ENCODE peak calls at places on chromosomes 16 and 17, in nine cellular contexts. Z, J, C, W, F, R, S, T and I are unnamed samples.
A peak's percentile ranks its signal among the peaks of the same experiment; 100 is the strongest.

GRCh38 chr16:67101301-67101675 is 8.5 kb upstream of the PHAF1 start:
- DNase-seq in Z (no peak), J (no peak), C (no peak), W (no peak), F (no peak), R (no peak), S (no peak), T (peak; percentile 78), I (no peak)

GRCh38 chr16:1812732-1813163 is 13.9 kb downstream of the HAGH start:
- DNase-seq in Z (peak; percentile 81), J (peak; percentile 91), C (peak; percentile 93), W (no peak), F (no peak), R (peak; percentile 62), S (peak; percentile 92), T (peak; percentile 71), I (no peak)

GRCh38 chr17:20302191-20302917 is 165.0 kb downstream of the LGALS9B start:
- DNase-seq in Z (no peak), J (no peak), C (no peak), W (no peak), F (no peak), R (no peak), S (peak; percentile 9), T (peak; percentile 20), I (no peak)

GRCh38 chr16:28210979-28211505 is 723 bp downstream of the XPO6 start:
- DNase-seq in Z (peak; percentile 94), J (peak; percentile 91), C (no peak), W (peak; percentile 55), F (peak; percentile 64), R (peak; percentile 55), S (peak; percentile 72), T (peak; percentile 69), I (peak; percentile 48)

GRCh38 chr16:57178793-57179212 is 7.0 kb downstream of the PSME3IP1 start:
- DNase-seq in Z (no peak), J (no peak), C (no peak), W (no peak), F (no peak), R (no peak), S (no peak), T (no peak), I (no peak)

GRCh38 chr17:40568074-40568836 is 3.0 kb upstream of the CCR7 start:
- DNase-seq in Z (no peak), J (no peak), C (peak; percentile 80), W (no peak), F (no peak), R (no peak), S (no peak), T (no peak), I (no peak)

GRCh38 chr17:57114085-57114673 is 29.1 kb downstream of the AKAP1 start:
- DNase-seq in Z (peak; percentile 82), J (no peak), C (no peak), W (peak; percentile 76), F (peak; percentile 39), R (peak; percentile 31), S (peak; percentile 38), T (no peak), I (peak; percentile 57)

GRCh38 chr17:19987897-19988296 is 10.3 kb upstream of the AKAP10 start:
- DNase-seq in Z (no peak), J (no peak), C (no peak), W (no peak), F (no peak), R (no peak), S (peak; percentile 29), T (no peak), I (no peak)

GRCh38 chr16:74626741-74627416 is 20.0 kb upstream of the GLG1 start:
- DNase-seq in Z (no peak), J (no peak), C (no peak), W (peak; percentile 43), F (no peak), R (no peak), S (no peak), T (peak; percentile 32), I (no peak)

GRCh38 chr16:1981972-1982574 is 804 bp upstream of the NOXO1 start:
- DNase-seq in Z (no peak), J (no peak), C (no peak), W (no peak), F (no peak), R (no peak), S (no peak), T (no peak), I (no peak)

GRCh38 chr17:2955931-2956582 is 107.3 kb downstream of the OR1D5 start:
- DNase-seq in Z (peak; percentile 52), J (no peak), C (no peak), W (no peak), F (no peak), R (no peak), S (no peak), T (no peak), I (no peak)

GRCh38 chr17:78184868-78185267 is 2.0 kb downstream of the TK1 start:
- DNase-seq in Z (no peak), J (no peak), C (no peak), W (no peak), F (no peak), R (no peak), S (no peak), T (no peak), I (no peak)

GRCh38 chr16:30741461-30741914 is 6.7 kb upstream of the PHKG2 start:
- DNase-seq in Z (no peak), J (no peak), C (no peak), W (no peak), F (no peak), R (no peak), S (peak; percentile 75), T (peak; percentile 91), I (no peak)

GRCh38 chr17:2462481-2462880 is 49.2 kb downstream of the METTL16 start:
- DNase-seq in Z (no peak), J (no peak), C (peak; percentile 37), W (no peak), F (no peak), R (no peak), S (no peak), T (no peak), I (no peak)

GRCh38 chr17:44323359-44324091 is 1.1 kb downstream of the SLC25A39 start:
- DNase-seq in Z (no peak), J (no peak), C (no peak), W (no peak), F (no peak), R (no peak), S (no peak), T (no peak), I (no peak)

GRCh38 chr17:43085489-43085888 is 39.7 kb downstream of the BRCA1 start:
- DNase-seq in Z (no peak), J (no peak), C (no peak), W (no peak), F (no peak), R (no peak), S (peak; percentile 32), T (peak; percentile 50), I (no peak)
- TF ChIP-seq CTCF in Z (no peak), J (no peak), C (no peak), W (no peak), F (no peak), R (no peak), S (no peak), T (no peak), I (no peak)

DNA sequence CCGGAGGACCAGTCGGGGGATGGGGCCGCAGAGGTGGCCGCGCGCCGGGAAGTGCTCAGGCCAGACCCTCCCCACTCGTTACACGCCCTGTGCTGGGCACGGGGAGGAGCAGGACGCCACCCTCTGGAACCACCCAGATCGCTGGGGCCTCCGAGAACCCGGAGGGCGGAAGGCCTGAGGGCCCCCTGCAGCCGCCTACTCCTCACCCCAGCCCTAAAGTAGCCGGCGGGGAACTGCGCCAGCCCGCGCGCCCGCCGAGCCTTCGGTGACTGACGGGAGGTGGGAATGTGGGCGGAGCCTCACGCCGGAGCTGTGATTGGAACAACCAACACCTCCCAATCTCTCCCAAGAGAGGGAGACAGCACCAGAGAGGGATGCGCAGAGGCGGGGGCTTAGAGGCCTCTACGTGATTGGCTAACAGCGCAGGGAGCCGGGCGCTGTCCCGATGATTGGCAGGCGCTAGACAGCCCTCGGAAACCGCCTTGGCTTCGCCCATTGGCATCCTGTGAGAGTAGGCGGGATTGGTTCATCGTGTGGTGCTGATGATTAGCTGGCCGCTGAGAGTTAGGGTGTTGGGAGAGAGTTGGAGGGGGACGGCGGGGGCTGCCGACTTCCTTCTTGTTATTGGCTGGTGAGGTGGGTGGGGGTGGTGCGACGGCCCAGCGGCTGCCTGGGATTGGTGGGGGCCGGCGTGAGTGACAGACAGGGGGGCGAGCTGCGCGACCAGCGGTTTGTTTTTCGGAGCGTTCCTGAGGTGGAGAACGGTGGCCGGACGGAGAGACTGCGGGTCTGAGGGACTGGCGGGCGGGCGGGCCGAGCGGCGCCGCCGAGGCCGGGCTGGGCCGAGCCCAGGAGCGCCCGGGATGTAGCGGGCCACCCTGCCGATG is at the start of gene MAP3K3:
- DNase-seq in Z (peak; percentile 99), J (peak; percentile 96), C (peak; percentile 100), W (peak; percentile 99), F (peak; percentile 100), R (peak; percentile 99), S (peak; percentile 100), T (peak; percentile 100), I (peak; percentile 85)
- TF ChIP-seq CTCF in Z (peak; percentile 60), J (peak; percentile 35), C (no peak), W (peak; percentile 8), F (no peak), R (peak; percentile 52), S (peak; percentile 12), T (peak; percentile 20), I (no peak)

DNA sequence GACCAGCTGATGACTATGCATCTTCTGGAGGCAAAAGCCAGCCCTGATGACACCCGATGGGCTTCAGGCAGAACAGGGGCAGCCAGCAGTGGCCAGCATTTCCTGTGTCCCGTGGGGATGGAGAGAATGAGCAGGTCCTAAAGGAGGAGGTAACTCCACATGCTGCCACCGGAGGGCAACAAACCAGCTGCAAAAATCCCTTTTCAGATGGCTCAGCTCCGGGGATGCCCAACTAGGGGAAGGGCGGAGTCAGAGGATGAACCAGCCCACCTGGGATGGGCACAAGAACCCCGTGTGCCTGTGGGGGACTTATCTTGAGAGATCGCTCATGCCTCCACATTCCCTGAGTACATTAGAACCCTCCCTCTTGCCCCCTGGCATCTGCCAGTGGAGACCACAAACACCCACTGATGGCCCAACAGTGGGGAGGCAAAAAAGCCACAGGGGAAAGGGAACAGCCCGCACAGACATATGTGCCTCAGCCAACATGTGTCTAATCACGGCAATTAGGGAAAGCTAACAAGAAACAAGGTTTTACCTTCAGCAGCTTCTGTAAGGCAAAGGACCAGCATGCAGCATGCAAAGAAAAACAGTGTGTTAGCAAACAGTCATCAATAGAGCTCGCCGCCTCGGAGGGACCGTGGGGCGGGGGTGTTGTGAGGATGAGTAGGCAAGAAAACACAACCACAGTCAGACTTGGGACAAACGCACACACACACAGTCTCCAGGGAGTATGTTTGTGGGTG is 64.1 kb downstream of the MYO18A start:
- DNase-seq in Z (no peak), J (no peak), C (no peak), W (peak; percentile 59), F (no peak), R (no peak), S (peak; percentile 38), T (peak; percentile 55), I (no peak)
- TF ChIP-seq CTCF in Z (peak; percentile 59), J (peak; percentile 37), C (no peak), W (peak; percentile 32), F (peak; percentile 17), R (peak; percentile 41), S (peak; percentile 54), T (peak; percentile 45), I (no peak)

DNA sequence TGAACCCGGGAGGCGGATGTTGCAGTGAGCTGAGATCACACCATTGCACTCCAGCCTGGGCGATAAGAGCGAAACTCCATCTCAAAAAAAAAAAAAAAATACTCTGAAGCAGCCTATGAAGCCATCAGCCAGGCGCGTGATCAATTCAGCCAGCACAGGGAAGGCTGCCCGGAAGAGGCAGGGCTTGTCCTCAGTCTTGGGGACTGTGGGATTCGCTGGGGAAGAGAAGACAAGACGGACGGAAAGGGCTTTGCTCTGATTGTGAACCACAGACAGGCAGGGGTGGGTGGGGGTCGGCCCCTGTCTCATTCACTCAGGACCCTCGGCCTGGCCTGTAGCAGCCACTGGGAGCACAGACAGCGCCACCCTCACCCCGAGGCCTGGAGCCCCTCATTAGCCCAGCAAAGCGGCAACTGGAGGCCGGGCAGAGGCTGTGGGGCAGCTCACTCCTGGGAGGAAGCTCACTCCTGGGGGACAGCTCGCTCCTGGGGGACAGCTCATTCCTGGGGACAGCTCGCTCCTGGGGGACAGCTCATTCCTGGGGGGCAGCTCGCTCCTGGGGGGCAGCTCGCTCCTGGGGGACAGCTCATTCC is 37.2 kb downstream of the ABR start:
- DNase-seq in Z (no peak), J (no peak), C (no peak), W (no peak), F (peak; percentile 65), R (no peak), S (peak; percentile 61), T (no peak), I (no peak)
- TF ChIP-seq CTCF in Z (no peak), J (no peak), C (no peak), W (no peak), F (no peak), R (no peak), S (no peak), T (no peak), I (no peak)